ENCODE peak calls at places on chromosomes 2 and 18, in ten cellular contexts. J is HL-60, Y is colonic mucosa, X is BJ, I is IMR-90, V is Calu3, L is breast epithelium, E is fibroblast of lung, G is mammary epithelial cell, P is fibroblast of the aortic adventitia. A is an unnamed sample.

GRCh38 chr2:177165103-177165583 is 47.5 kb upstream of the HNRNPA3 start:
- DNase-seq in G (peak; percentile 41), P (peak; percentile 72), J (no peak), X (no peak), I (peak; percentile 45), Y (peak; percentile 59), L (no peak), V (peak; percentile 28), E (peak; percentile 49), A (no peak)

GRCh38 chr18:77622009-77622692 is 372.5 kb downstream of the GALR1 start:
- DNase-seq in G (no peak), J (no peak), X (no peak), E (no peak), P (no peak), Y (no peak), L (no peak), I (no peak), V (no peak), A (no peak)

GRCh38 chr18:60446821-60447220 is 74.2 kb upstream of the MC4R start:
- DNase-seq in I (no peak), L (no peak), X (no peak), J (no peak), G (no peak), P (peak; percentile 5), Y (no peak), V (no peak), E (peak; percentile 33), A (no peak)

GRCh38 chr2:33099989-33100388 is 153.2 kb downstream of the LTBP1 start:
- DNase-seq in X (no peak), L (no peak), J (no peak), G (no peak), Y (no peak), V (no peak), I (no peak), P (no peak), E (no peak), A (no peak)

GRCh38 chr2:220078439-220078838 is 451.0 kb downstream of the SLC4A3 start:
- DNase-seq in P (peak; percentile 95), Y (no peak), L (no peak), I (peak; percentile 44), X (peak; percentile 12), J (no peak), G (no peak), E (peak; percentile 79), V (no peak), A (no peak)

GRCh38 chr18:10351858-10352257 is 102.6 kb upstream of the APCDD1 start:
- DNase-seq in V (no peak), L (no peak), G (no peak), I (no peak), Y (no peak), E (no peak), X (no peak), P (no peak), J (no peak), A (no peak)

GRCh38 chr2:133561045-133561852 is 7.0 kb downstream of the NCKAP5 start:
- DNase-seq in J (no peak), P (peak; percentile 95), I (peak; percentile 90), G (peak; percentile 41), V (peak; percentile 15), L (no peak), X (no peak), Y (peak; percentile 25), E (peak; percentile 78), A (no peak)

GRCh38 chr2:120539421-120539936 is 193.5 kb downstream of the INHBB start:
- DNase-seq in G (no peak), X (no peak), Y (no peak), L (no peak), J (no peak), P (no peak), E (no peak), V (no peak), I (no peak), A (no peak)

DNA sequence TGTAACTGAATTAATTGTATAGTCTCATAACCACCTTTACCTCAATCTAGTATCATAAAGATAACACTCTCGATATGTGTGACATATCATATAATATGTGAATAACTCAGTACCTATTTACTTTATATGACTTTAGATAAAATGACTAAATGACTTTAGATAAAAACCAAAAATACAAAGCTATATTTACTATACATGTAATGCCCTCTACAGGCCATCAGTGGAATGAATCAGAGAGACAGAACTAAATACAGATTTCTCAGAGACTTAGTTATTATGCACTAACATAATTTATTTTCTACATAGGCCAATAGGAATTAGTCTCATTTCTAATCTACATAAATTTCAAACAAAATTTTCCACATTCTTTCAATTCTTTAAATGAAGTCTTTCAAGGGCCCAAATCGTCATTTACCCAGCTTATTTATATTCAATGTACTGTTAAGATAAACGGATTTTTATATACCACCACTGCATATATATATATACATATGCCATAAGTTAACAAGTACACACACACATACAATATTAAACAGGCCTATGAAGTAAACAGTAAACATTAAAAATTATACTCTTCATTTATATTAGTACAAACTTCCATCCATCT is 219.9 kb downstream of the EXOC6B start:
- DNase-seq in X (no peak), J (no peak), Y (no peak), P (peak; percentile 56), E (no peak), I (peak; percentile 39), L (no peak), V (no peak), G (no peak), A (no peak)
- TF ChIP-seq CTCF in X (peak; percentile 68), J (peak; percentile 72), Y (peak; percentile 66), P (peak; percentile 75), E (peak; percentile 73), I (peak; percentile 68), L (peak; percentile 15), V (peak; percentile 40), G (peak; percentile 65), A (peak; percentile 89)

GRCh38 chr2:210922419-210922818 is 366.0 kb downstream of the CPS1 start:
- DNase-seq in L (no peak), E (no peak), I (no peak), X (no peak), J (no peak), V (no peak), Y (no peak), P (no peak), G (no peak), A (no peak)

GRCh38 chr2:210912779-210913178 is 356.4 kb downstream of the CPS1 start:
- DNase-seq in G (no peak), J (no peak), Y (no peak), P (no peak), I (no peak), X (no peak), V (no peak), E (no peak), L (no peak), A (no peak)

GRCh38 chr2:210913461-210913860 is 357.1 kb downstream of the CPS1 start:
- DNase-seq in E (peak; percentile 76), G (no peak), X (no peak), J (no peak), V (no peak), I (no peak), L (no peak), P (peak; percentile 58), Y (no peak), A (no peak)

GRCh38 chr2:210915912-210916311 is 359.5 kb downstream of the CPS1 start:
- DNase-seq in J (no peak), E (no peak), X (no peak), V (no peak), Y (no peak), P (no peak), L (no peak), I (no peak), G (no peak), A (no peak)

DNA sequence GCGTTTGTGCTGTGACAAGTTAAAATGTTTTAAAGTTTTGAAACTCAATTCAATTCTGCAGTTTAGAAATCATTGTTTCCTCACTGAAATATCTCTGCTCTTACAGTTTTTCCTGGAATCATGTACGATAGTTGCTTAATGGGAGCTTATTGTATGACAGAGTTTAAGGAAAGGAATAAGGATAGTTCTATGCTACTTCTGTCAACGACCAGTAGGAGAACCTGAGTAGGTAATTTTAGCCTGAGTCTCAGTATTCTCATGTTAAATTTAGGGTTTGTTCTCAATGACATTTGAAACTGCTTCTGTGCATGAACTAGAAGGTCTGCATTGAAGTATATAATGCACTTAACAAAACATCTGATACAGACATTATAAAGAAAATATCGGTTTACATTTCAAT is 361.1 kb downstream of the CPS1 start:
- DNase-seq in P (no peak), L (no peak), Y (no peak), X (no peak), G (no peak), E (no peak), J (no peak), I (no peak), V (no peak), A (no peak)
- TF ChIP-seq CTCF in P (peak; percentile 5), L (no peak), Y (no peak), X (no peak), G (no peak), E (no peak), J (no peak), I (no peak), V (no peak), A (no peak)

GRCh38 chr2:95391641-95392310 is 10.7 kb upstream of the FAHD2A start:
- DNase-seq in L (no peak), J (no peak), I (no peak), G (no peak), X (no peak), Y (no peak), V (no peak), P (no peak), E (no peak), A (no peak)

GRCh38 chr2:95390881-95391321 is 11.6 kb upstream of the FAHD2A start:
- DNase-seq in X (no peak), L (no peak), P (no peak), V (no peak), I (no peak), Y (no peak), J (no peak), G (no peak), E (no peak), A (no peak)

GRCh38 chr2:95393901-95394300 is 8.6 kb upstream of the FAHD2A start:
- DNase-seq in G (no peak), P (no peak), J (no peak), I (no peak), V (no peak), E (no peak), X (no peak), Y (no peak), L (no peak), A (no peak)

GRCh38 chr2:95392320-95392719 is 10.2 kb upstream of the FAHD2A start:
- DNase-seq in V (no peak), X (no peak), P (no peak), E (no peak), I (no peak), G (no peak), Y (no peak), L (no peak), J (no peak), A (no peak)

GRCh38 chr2:95392730-95393455 is 9.6 kb upstream of the FAHD2A start:
- DNase-seq in J (no peak), X (no peak), I (no peak), E (no peak), P (no peak), L (no peak), Y (no peak), G (no peak), V (no peak), A (no peak)
- TF ChIP-seq CTCF in J (no peak), X (peak; percentile 12), I (no peak), E (no peak), P (no peak), L (no peak), Y (no peak), G (no peak), V (no peak), A (peak; percentile 37)

DNA sequence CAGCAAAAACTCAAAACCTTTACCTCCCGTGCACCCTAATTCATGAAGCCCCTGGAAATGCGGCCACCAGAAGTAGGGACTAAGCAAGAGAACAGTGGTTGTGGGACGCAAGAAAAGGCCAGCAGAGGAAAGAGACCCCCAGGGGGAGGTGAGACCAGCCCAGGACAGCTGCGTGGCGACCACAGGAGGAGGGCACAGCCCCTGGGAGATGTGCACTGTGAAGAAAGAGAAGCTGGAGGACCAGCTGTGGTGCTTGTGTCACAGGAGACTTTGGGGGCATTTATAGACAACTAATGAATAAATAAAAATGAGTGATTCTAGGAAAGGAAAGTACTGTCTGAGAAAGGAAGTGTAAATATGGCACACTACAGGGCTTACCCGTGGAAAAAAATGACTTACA is 263.8 kb downstream of the EIPR1 start:
- DNase-seq in I (no peak), X (no peak), Y (peak; percentile 5), L (no peak), E (no peak), J (no peak), V (no peak), G (no peak), P (no peak), A (no peak)
- TF ChIP-seq CTCF in I (no peak), X (no peak), Y (no peak), L (no peak), E (no peak), J (no peak), V (no peak), G (no peak), P (no peak), A (no peak)